ENCODE peak calls at places on chromosomes 12 and 14, in six cellular contexts. K is breast epithelium, U is A549, A is endodermal cell, C is tibial nerve, N is mammary epithelial cell. X is an unnamed sample. For H3K9me3, the result is how much of the 10 kb centered on the place peaks cover.

GRCh38 chr12:116779597-116779996 is 41.5 kb downstream of the RNFT2 start:
- DNase-seq in U (no peak), C (no peak), K (no peak), A (no peak), N (no peak), X (no peak)

GRCh38 chr14:73255693-73256225 is 18.5 kb downstream of the PAPLN start:
- DNase-seq in U (no peak), C (no peak), A (no peak), N (no peak), K (no peak), X (no peak)

GRCh38 chr12:94258593-94258992 is 110.2 kb downstream of the PLXNC1 start:
- DNase-seq in C (no peak), U (no peak), K (no peak), A (no peak), N (no peak), X (no peak)

GRCh38 chr12:104747956-104748355 is 210.1 kb downstream of the SLC41A2 start:
- DNase-seq in C (no peak), K (no peak), N (no peak), A (peak), U (no peak), X (peak)

GRCh38 chr12:21456291-21456780 is 18.9 kb downstream of the PYROXD1 start:
- DNase-seq in A (no peak), N (peak), C (no peak), U (no peak), K (no peak), X (no peak)

GRCh38 chr12:29743801-29744200 is 39.9 kb downstream of the TMTC1 start:
- DNase-seq in N (peak), A (peak), K (no peak), C (no peak), U (no peak), X (no peak)

GRCh38 chr14:67510836-67511235 is 22.3 kb upstream of the PLEKHH1 start:
- DNase-seq in A (no peak), N (no peak), U (no peak), C (no peak), K (no peak), X (no peak)

GRCh38 chr14:26334288-26334687 is 263.5 kb downstream of the NOVA1 start:
- DNase-seq in A (no peak), K (no peak), N (no peak), U (no peak), C (no peak), X (no peak)

GRCh38 chr12:19166387-19166786 is 36.9 kb downstream of the PLEKHA5 start:
- DNase-seq in A (no peak), K (no peak), N (no peak), U (no peak), C (no peak), X (no peak)

GRCh38 chr12:113214938-113215400 is 6.3 kb upstream of the TPCN1 start:
- DNase-seq in K (peak), A (peak), N (peak), U (peak), C (peak), X (no peak)

GRCh38 chr12:31362115-31362758 is 36.3 kb upstream of the SINHCAF start:
- DNase-seq in K (no peak), A (peak), C (no peak), U (no peak), N (peak), X (no peak)

GRCh38 chr12:49825971-49826421 is 2.2 kb downstream of the NCKAP5L start:
- DNase-seq in U (no peak), C (no peak), N (peak), A (peak), K (peak), X (no peak)

GRCh38 chr14:37678916-37679315 is 83.5 kb downstream of the TTC6 start:
- DNase-seq in K (no peak), C (no peak), U (no peak), N (peak), A (no peak), X (no peak)
- H3K9me3 ChIP-seq in K (under half), C (under half), U (under half), N (under half), A (under half), X (under half)

DNA sequence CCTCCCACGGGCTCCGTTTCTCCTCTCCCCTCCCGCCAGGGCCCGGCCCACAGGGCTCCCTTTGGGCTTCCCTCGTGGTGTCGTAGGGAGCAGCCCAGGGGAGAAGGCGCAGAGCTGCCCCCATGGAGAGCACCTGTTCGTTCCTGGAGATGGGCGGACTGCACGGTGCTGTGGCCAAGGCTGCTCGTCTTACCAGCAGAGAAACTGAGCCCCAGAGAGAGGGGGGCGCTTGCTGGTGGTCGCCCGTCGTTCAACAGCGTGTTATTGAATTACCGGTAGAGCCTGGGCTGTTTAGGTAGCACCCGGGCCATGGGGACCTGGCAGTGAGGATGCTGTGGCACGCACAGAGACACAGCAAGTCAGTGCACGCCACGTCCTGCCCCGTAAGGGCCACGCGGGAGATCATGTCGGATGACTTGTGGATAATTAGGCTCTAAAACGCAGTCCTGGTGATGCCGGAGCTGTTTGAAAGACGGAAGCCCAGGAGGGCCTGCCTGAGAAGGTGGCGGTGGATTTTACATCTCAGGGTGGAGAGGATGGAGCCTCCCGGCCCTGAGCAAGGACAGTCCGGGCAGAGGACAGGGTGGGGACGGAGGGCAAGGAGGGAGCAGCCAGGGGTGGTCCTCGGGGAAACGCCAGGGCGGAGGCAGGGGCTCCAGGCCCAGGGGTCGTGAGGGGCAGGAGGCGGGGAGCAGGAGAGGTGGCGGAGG is 134.4 kb downstream of the ADGRD1 start:
- DNase-seq in U (no peak), K (peak), C (no peak), A (peak), N (no peak), X (no peak)
- H3K9me3 ChIP-seq in U (under half), K (under half), C (under half), A (under half), N (under half), X (under half)

GRCh38 chr12:122137229-122137628 is 36.8 kb downstream of the IL31 start:
- DNase-seq in U (no peak), N (no peak), A (peak), K (no peak), C (no peak), X (no peak)
- H3K9me3 ChIP-seq in U (under half), N (under half), A (under half), K (under half), C (under half), X (under half)

GRCh38 chr14:103699261-103699661 is 16.0 kb downstream of the XRCC3 start:
- DNase-seq in K (no peak), C (no peak), U (no peak), N (no peak), A (no peak), X (no peak)

GRCh38 chr14:103702497-103703432 is 12.5 kb downstream of the XRCC3 start:
- DNase-seq in K (no peak), C (no peak), N (no peak), U (no peak), A (no peak), X (no peak)

GRCh38 chr14:103699901-103700752 is 15.1 kb downstream of the XRCC3 start:
- DNase-seq in K (no peak), U (no peak), A (no peak), C (no peak), N (no peak), X (no peak)

GRCh38 chr14:103702095-103702494 is 13.2 kb downstream of the XRCC3 start:
- DNase-seq in N (no peak), A (no peak), C (no peak), K (no peak), U (no peak), X (no peak)

GRCh38 chr14:103700753-103701490 is 14.3 kb downstream of the XRCC3 start:
- DNase-seq in C (no peak), U (no peak), N (no peak), K (no peak), A (no peak), X (no peak)
- H3K9me3 ChIP-seq in C (under half), U (under half), N (under half), K (under half), A (under half), X (under half)

GRCh38 chr14:19775587-19775986 is 2.3 kb downstream of the OR4M1 start:
- DNase-seq in U (no peak), C (no peak), K (no peak), A (no peak), N (no peak), X (no peak)
- H3K9me3 ChIP-seq in U (under half), C (under half), K (under half), A (half or more), N (under half), X (under half)

GRCh38 chr12:133234971-133235370 is 706 bp downstream of the ANHX start:
- DNase-seq in N (no peak), A (no peak), K (no peak), C (no peak), U (no peak), X (no peak)
- H3K9me3 ChIP-seq in N (under half), A (under half), K (under half), C (under half), U (half or more), X (under half)

GRCh38 chr14:106802413-106803364 is 1276.3 kb downstream of the TMEM121 start:
- DNase-seq in U (peak), K (no peak), C (no peak), N (no peak), A (peak), X (no peak)
- H3K9me3 ChIP-seq in U (under half), K (under half), C (under half), N (under half), A (half or more), X (under half)

DNA sequence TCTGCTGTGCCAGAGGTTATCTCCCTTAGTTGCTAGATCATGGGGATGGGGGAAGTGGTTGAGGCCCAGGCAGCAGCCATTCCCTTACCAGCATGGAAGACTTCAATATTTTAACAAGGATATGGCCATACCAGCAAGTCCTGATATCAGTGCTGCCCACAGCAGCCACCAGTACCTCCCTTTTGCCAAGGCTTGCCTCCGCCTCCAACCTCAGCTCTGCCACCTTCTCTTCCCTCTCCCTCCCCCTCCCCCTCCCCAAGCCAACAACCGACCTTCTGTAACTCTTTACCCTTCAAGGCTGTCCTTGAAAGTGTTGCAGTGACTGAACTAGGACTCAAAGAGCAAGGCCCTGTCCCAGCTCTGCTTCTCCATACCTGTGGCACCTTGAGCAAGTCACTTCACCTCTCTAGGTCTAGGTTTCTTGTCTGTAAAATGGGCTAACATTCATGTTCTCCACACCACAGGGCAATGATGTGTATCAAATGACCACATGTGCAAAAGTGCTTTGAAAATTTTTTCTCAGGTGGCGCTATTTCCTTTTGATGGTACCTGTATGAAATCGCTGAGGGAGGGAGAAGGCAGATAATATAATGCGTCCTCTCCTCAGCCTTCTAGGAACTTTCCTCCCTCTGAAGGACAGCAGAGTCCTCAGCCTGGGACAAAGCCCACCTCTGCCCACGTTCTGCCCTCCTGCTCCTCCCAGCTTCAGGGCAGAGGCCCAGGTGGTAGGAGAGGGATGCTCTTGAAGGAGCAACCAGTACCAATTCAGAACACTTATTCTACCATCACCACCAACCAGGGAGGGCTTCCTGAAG is 14.7 kb downstream of the PLEKHG6 start:
- DNase-seq in U (peak), N (no peak), A (no peak), C (no peak), K (no peak), X (no peak)
- H3K9me3 ChIP-seq in U (under half), N (under half), A (under half), C (under half), K (under half), X (under half)

X was measured in T-helper 17 cell.